ENCODE peak calls at places on chromosomes 3 and 15, in nine cellular contexts. One of them, this sample, is unnamed.

GRCh38 chr3:133938770-133939495 is 43.3 kb upstream of the RAB6B start:
- DNase-seq in H9: peak
- DNase-seq in AG10803: no peak
- DNase-seq in CD4-positive, alpha-beta T cell: no peak
- DNase-seq in WTC11: no peak
- DNase-seq in esophagus squamous epithelium: no peak
- DNase-seq in CD8-positive, alpha-beta T cell: no peak
- DNase-seq in astrocyte of the spinal cord: no peak
- DNase-seq in hepatocyte: no peak
- DNase-seq in this sample: peak

GRCh38 chr3:57961828-57962447 is 46.3 kb upstream of the FLNB start:
- DNase-seq in H9: no peak
- DNase-seq in AG10803: peak
- DNase-seq in CD4-positive, alpha-beta T cell: no peak
- DNase-seq in WTC11: no peak
- DNase-seq in esophagus squamous epithelium: no peak
- DNase-seq in CD8-positive, alpha-beta T cell: no peak
- DNase-seq in astrocyte of the spinal cord: peak
- DNase-seq in hepatocyte: no peak
- DNase-seq in this sample: no peak

GRCh38 chr3:58713715-58714401 is 47.3 kb upstream of the FAM3D start:
- DNase-seq in H9: no peak
- DNase-seq in AG10803: no peak
- DNase-seq in CD4-positive, alpha-beta T cell: no peak
- DNase-seq in WTC11: no peak
- DNase-seq in esophagus squamous epithelium: no peak
- DNase-seq in CD8-positive, alpha-beta T cell: no peak
- DNase-seq in astrocyte of the spinal cord: no peak
- DNase-seq in hepatocyte: no peak
- DNase-seq in this sample: no peak

GRCh38 chr3:169668957-169669681 is 5.6 kb upstream of the MECOM start:
- DNase-seq in H9: peak
- DNase-seq in AG10803: peak
- DNase-seq in CD4-positive, alpha-beta T cell: no peak
- DNase-seq in WTC11: peak
- DNase-seq in esophagus squamous epithelium: no peak
- DNase-seq in CD8-positive, alpha-beta T cell: no peak
- DNase-seq in astrocyte of the spinal cord: peak
- DNase-seq in hepatocyte: peak
- DNase-seq in this sample: peak

GRCh38 chr3:43647331-43648166 is 25.7 kb upstream of the ANO10 start:
- DNase-seq in H9: no peak
- DNase-seq in AG10803: peak
- DNase-seq in CD4-positive, alpha-beta T cell: no peak
- DNase-seq in WTC11: no peak
- DNase-seq in esophagus squamous epithelium: no peak
- DNase-seq in CD8-positive, alpha-beta T cell: no peak
- DNase-seq in astrocyte of the spinal cord: no peak
- DNase-seq in hepatocyte: no peak
- DNase-seq in this sample: no peak

GRCh38 chr3:160265088-160265487 is 39.9 kb downstream of the C3orf80 start:
- DNase-seq in H9: no peak
- DNase-seq in AG10803: no peak
- DNase-seq in CD4-positive, alpha-beta T cell: no peak
- DNase-seq in WTC11: no peak
- DNase-seq in esophagus squamous epithelium: no peak
- DNase-seq in CD8-positive, alpha-beta T cell: no peak
- DNase-seq in astrocyte of the spinal cord: no peak
- DNase-seq in hepatocyte: no peak
- DNase-seq in this sample: no peak

GRCh38 chr15:91150492-91151160 is 50.6 kb downstream of the SV2B start:
- DNase-seq in H9: no peak
- DNase-seq in AG10803: no peak
- DNase-seq in CD4-positive, alpha-beta T cell: no peak
- DNase-seq in WTC11: no peak
- DNase-seq in esophagus squamous epithelium: no peak
- DNase-seq in CD8-positive, alpha-beta T cell: no peak
- DNase-seq in astrocyte of the spinal cord: no peak
- DNase-seq in hepatocyte: no peak
- DNase-seq in this sample: no peak

GRCh38 chr15:75178171-75178937 is 23.3 kb upstream of the C15orf39 start:
- DNase-seq in H9: peak
- DNase-seq in AG10803: no peak
- DNase-seq in CD4-positive, alpha-beta T cell: no peak
- DNase-seq in WTC11: peak
- DNase-seq in esophagus squamous epithelium: no peak
- DNase-seq in CD8-positive, alpha-beta T cell: no peak
- DNase-seq in astrocyte of the spinal cord: no peak
- DNase-seq in hepatocyte: peak
- DNase-seq in this sample: no peak

GRCh38 chr15:47384316-47384715 is 333.0 kb upstream of the SEMA6D start:
- DNase-seq in H9: peak
- DNase-seq in AG10803: peak
- DNase-seq in CD4-positive, alpha-beta T cell: no peak
- DNase-seq in WTC11: no peak
- DNase-seq in esophagus squamous epithelium: no peak
- DNase-seq in CD8-positive, alpha-beta T cell: no peak
- DNase-seq in astrocyte of the spinal cord: peak
- DNase-seq in hepatocyte: peak
- DNase-seq in this sample: no peak

GRCh38 chr3:52436500-52437106 is 8.3 kb downstream of the SEMA3G start:
- DNase-seq in H9: peak
- DNase-seq in AG10803: peak
- DNase-seq in CD4-positive, alpha-beta T cell: no peak
- DNase-seq in WTC11: no peak
- DNase-seq in esophagus squamous epithelium: no peak
- DNase-seq in CD8-positive, alpha-beta T cell: no peak
- DNase-seq in astrocyte of the spinal cord: no peak
- DNase-seq in hepatocyte: peak
- DNase-seq in this sample: no peak

GRCh38 chr15:95620934-95621579 is 709.4 kb upstream of the NR2F2 start:
- DNase-seq in H9: no peak
- DNase-seq in AG10803: peak
- DNase-seq in CD4-positive, alpha-beta T cell: no peak
- DNase-seq in WTC11: no peak
- DNase-seq in esophagus squamous epithelium: no peak
- DNase-seq in CD8-positive, alpha-beta T cell: no peak
- DNase-seq in astrocyte of the spinal cord: peak
- DNase-seq in hepatocyte: no peak
- DNase-seq in this sample: no peak

GRCh38 chr3:131444180-131444579 is 58.6 kb downstream of the MRPL3 start:
- DNase-seq in H9: no peak
- DNase-seq in AG10803: no peak
- DNase-seq in CD4-positive, alpha-beta T cell: no peak
- DNase-seq in WTC11: no peak
- DNase-seq in esophagus squamous epithelium: no peak
- DNase-seq in CD8-positive, alpha-beta T cell: no peak
- DNase-seq in astrocyte of the spinal cord: no peak
- DNase-seq in hepatocyte: no peak
- DNase-seq in this sample: no peak

GRCh38 chr3:89049119-89049518 is 58.3 kb upstream of the EPHA3 start:
- DNase-seq in H9: peak
- DNase-seq in AG10803: no peak
- DNase-seq in CD4-positive, alpha-beta T cell: no peak
- DNase-seq in WTC11: peak
- DNase-seq in esophagus squamous epithelium: no peak
- DNase-seq in CD8-positive, alpha-beta T cell: no peak
- DNase-seq in astrocyte of the spinal cord: no peak
- DNase-seq in hepatocyte: no peak
- DNase-seq in this sample: peak

GRCh38 chr3:188697127-188697526 is 474.6 kb upstream of the TPRG1 start:
- DNase-seq in H9: no peak
- DNase-seq in AG10803: no peak
- DNase-seq in CD4-positive, alpha-beta T cell: no peak
- DNase-seq in WTC11: no peak
- DNase-seq in esophagus squamous epithelium: no peak
- DNase-seq in CD8-positive, alpha-beta T cell: no peak
- DNase-seq in astrocyte of the spinal cord: no peak
- DNase-seq in hepatocyte: no peak
- DNase-seq in this sample: no peak

GRCh38 chr3:142447852-142448315 is at the start of gene XRN1:
- DNase-seq in H9: peak
- DNase-seq in AG10803: peak
- DNase-seq in CD4-positive, alpha-beta T cell: peak
- DNase-seq in WTC11: peak
- DNase-seq in esophagus squamous epithelium: peak
- DNase-seq in CD8-positive, alpha-beta T cell: peak
- DNase-seq in astrocyte of the spinal cord: peak
- DNase-seq in hepatocyte: peak
- DNase-seq in this sample: peak
- TF ChIP-seq CTCF in H9: no peak
- TF ChIP-seq CTCF in AG10803: no peak
- TF ChIP-seq CTCF in CD4-positive, alpha-beta T cell: no peak
- TF ChIP-seq CTCF in WTC11: no peak
- TF ChIP-seq CTCF in esophagus squamous epithelium: no peak
- TF ChIP-seq CTCF in CD8-positive, alpha-beta T cell: no peak
- TF ChIP-seq CTCF in astrocyte of the spinal cord: no peak
- TF ChIP-seq CTCF in hepatocyte: no peak
- TF ChIP-seq CTCF in this sample: no peak

DNA sequence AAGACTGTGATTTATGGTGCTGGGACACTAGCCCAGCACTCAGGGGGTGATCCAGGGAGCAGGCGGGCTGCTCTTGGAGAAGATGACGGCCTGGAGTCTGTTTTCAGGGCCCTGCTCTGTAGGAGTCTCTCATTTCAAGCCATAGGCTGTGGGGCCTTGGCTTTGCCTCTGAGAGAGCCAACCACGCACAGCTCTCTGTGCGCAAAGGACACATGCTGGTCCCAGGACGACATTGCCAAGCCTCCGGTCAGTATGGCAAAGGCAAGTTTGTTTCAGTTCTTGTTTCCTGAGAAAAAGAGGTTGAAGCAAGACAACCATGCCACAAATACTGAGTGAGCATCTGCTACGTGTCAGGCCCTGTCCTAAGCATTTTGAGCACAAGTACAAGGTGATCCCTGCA is 197.1 kb downstream of the EPHB1 start:
- DNase-seq in H9: no peak
- DNase-seq in AG10803: no peak
- DNase-seq in CD4-positive, alpha-beta T cell: no peak
- DNase-seq in WTC11: no peak
- DNase-seq in esophagus squamous epithelium: no peak
- DNase-seq in CD8-positive, alpha-beta T cell: no peak
- DNase-seq in astrocyte of the spinal cord: no peak
- DNase-seq in hepatocyte: no peak
- DNase-seq in this sample: no peak
- TF ChIP-seq CTCF in H9: no peak
- TF ChIP-seq CTCF in AG10803: no peak
- TF ChIP-seq CTCF in CD4-positive, alpha-beta T cell: no peak
- TF ChIP-seq CTCF in WTC11: no peak
- TF ChIP-seq CTCF in esophagus squamous epithelium: no peak
- TF ChIP-seq CTCF in CD8-positive, alpha-beta T cell: no peak
- TF ChIP-seq CTCF in astrocyte of the spinal cord: no peak
- TF ChIP-seq CTCF in hepatocyte: no peak
- TF ChIP-seq CTCF in this sample: no peak

GRCh38 chr3:148344522-148344921 is 353.2 kb upstream of the AGTR1 start:
- DNase-seq in H9: no peak
- DNase-seq in AG10803: no peak
- DNase-seq in CD4-positive, alpha-beta T cell: no peak
- DNase-seq in WTC11: no peak
- DNase-seq in esophagus squamous epithelium: no peak
- DNase-seq in CD8-positive, alpha-beta T cell: no peak
- DNase-seq in astrocyte of the spinal cord: no peak
- DNase-seq in hepatocyte: no peak
- DNase-seq in this sample: no peak
- TF ChIP-seq CTCF in H9: no peak
- TF ChIP-seq CTCF in AG10803: no peak
- TF ChIP-seq CTCF in CD4-positive, alpha-beta T cell: no peak
- TF ChIP-seq CTCF in WTC11: no peak
- TF ChIP-seq CTCF in esophagus squamous epithelium: no peak
- TF ChIP-seq CTCF in CD8-positive, alpha-beta T cell: no peak
- TF ChIP-seq CTCF in astrocyte of the spinal cord: no peak
- TF ChIP-seq CTCF in hepatocyte: no peak
- TF ChIP-seq CTCF in this sample: no peak

GRCh38 chr3:14461748-14462324 is 59.4 kb downstream of the SLC6A6 start:
- DNase-seq in H9: peak
- DNase-seq in AG10803: peak
- DNase-seq in CD4-positive, alpha-beta T cell: peak
- DNase-seq in WTC11: peak
- DNase-seq in esophagus squamous epithelium: no peak
- DNase-seq in CD8-positive, alpha-beta T cell: no peak
- DNase-seq in astrocyte of the spinal cord: peak
- DNase-seq in hepatocyte: peak
- DNase-seq in this sample: peak
- TF ChIP-seq CTCF in H9: peak
- TF ChIP-seq CTCF in AG10803: peak
- TF ChIP-seq CTCF in CD4-positive, alpha-beta T cell: peak
- TF ChIP-seq CTCF in WTC11: no peak
- TF ChIP-seq CTCF in esophagus squamous epithelium: peak
- TF ChIP-seq CTCF in CD8-positive, alpha-beta T cell: no peak
- TF ChIP-seq CTCF in astrocyte of the spinal cord: peak
- TF ChIP-seq CTCF in hepatocyte: peak
- TF ChIP-seq CTCF in this sample: peak